ENCODE peak calls at places on chromosomes 5 and 9, in five cellular contexts. One of them, this sample, is unnamed.

GRCh38 chr9:122122903-122123632 is 30.0 kb upstream of the TTLL11 start:
- DNase-seq in breast epithelium: no peak
- DNase-seq in brain pericyte: no peak
- DNase-seq in T-cell: peak; percentile 63
- DNase-seq in HS-5: no peak
- DNase-seq in this sample: no peak

GRCh38 chr5:125338804-125339203 is 592.4 kb upstream of the ZNF608 start:
- DNase-seq in breast epithelium: no peak
- DNase-seq in brain pericyte: no peak
- DNase-seq in T-cell: no peak
- DNase-seq in HS-5: no peak
- DNase-seq in this sample: no peak

GRCh38 chr5:179553875-179554274 is 3.5 kb downstream of the RUFY1 start:
- DNase-seq in brain pericyte: no peak
- DNase-seq in breast epithelium: peak; percentile 46
- DNase-seq in T-cell: no peak
- DNase-seq in HS-5: no peak
- DNase-seq in this sample: no peak

GRCh38 chr9:122777935-122778671 is 10.6 kb upstream of the OR5C1 start:
- DNase-seq in brain pericyte: no peak
- DNase-seq in HS-5: peak; percentile 64
- DNase-seq in T-cell: no peak
- DNase-seq in breast epithelium: no peak
- DNase-seq in this sample: peak; percentile 17

GRCh38 chr5:61599370-61600140 is 267.5 kb downstream of the ZSWIM6 start:
- DNase-seq in brain pericyte: peak; percentile 32
- DNase-seq in HS-5: no peak
- DNase-seq in T-cell: no peak
- DNase-seq in breast epithelium: peak; percentile 24
- DNase-seq in this sample: no peak

GRCh38 chr5:67287795-67288194 is 91.2 kb upstream of the CD180 start:
- DNase-seq in brain pericyte: no peak
- DNase-seq in HS-5: peak; percentile 29
- DNase-seq in T-cell: no peak
- DNase-seq in breast epithelium: no peak
- DNase-seq in this sample: no peak

GRCh38 chr9:28662675-28663074 is 1089.4 kb upstream of the C9orf72 start:
- DNase-seq in T-cell: no peak
- DNase-seq in breast epithelium: no peak
- DNase-seq in brain pericyte: no peak
- DNase-seq in HS-5: no peak
- DNase-seq in this sample: no peak

GRCh38 chr5:2038337-2039179 is 155.8 kb upstream of the IRX4 start:
- DNase-seq in breast epithelium: peak; percentile 38
- DNase-seq in brain pericyte: no peak
- DNase-seq in HS-5: no peak
- DNase-seq in T-cell: peak; percentile 20
- DNase-seq in this sample: no peak

GRCh38 chr9:70415041-70415440 is 584 bp upstream of the KLF9 start:
- DNase-seq in brain pericyte: no peak
- DNase-seq in HS-5: no peak
- DNase-seq in T-cell: no peak
- DNase-seq in breast epithelium: no peak
- DNase-seq in this sample: no peak

GRCh38 chr9:87569008-87569908 is 71.6 kb downstream of the DAPK1 start:
- DNase-seq in brain pericyte: no peak
- DNase-seq in HS-5: no peak
- DNase-seq in breast epithelium: no peak
- DNase-seq in T-cell: no peak
- DNase-seq in this sample: no peak

GRCh38 chr5:39943811-39944210 is 519.0 kb upstream of the DAB2 start:
- DNase-seq in brain pericyte: no peak
- DNase-seq in HS-5: no peak
- DNase-seq in breast epithelium: no peak
- DNase-seq in T-cell: no peak
- DNase-seq in this sample: no peak

GRCh38 chr9:113742878-113743277 is 133.2 kb upstream of the ZNF618 start:
- DNase-seq in HS-5: no peak
- DNase-seq in breast epithelium: no peak
- DNase-seq in brain pericyte: no peak
- DNase-seq in T-cell: no peak
- DNase-seq in this sample: no peak

GRCh38 chr9:113173341-113173740 is 22.5 kb downstream of the SLC31A2 start:
- DNase-seq in breast epithelium: no peak
- DNase-seq in T-cell: no peak
- DNase-seq in HS-5: no peak
- DNase-seq in brain pericyte: no peak
- DNase-seq in this sample: no peak

GRCh38 chr5:16894236-16895057 is 41.6 kb downstream of the MYO10 start:
- DNase-seq in breast epithelium: peak; percentile 25
- DNase-seq in T-cell: no peak
- DNase-seq in HS-5: no peak
- DNase-seq in brain pericyte: no peak
- DNase-seq in this sample: no peak

GRCh38 chr5:81834021-81834660 is 83.2 kb upstream of the SSBP2 start:
- DNase-seq in HS-5: no peak
- DNase-seq in T-cell: no peak
- DNase-seq in breast epithelium: no peak
- DNase-seq in brain pericyte: no peak
- DNase-seq in this sample: no peak

GRCh38 chr5:98638701-98639100 is 134.8 kb upstream of the RGMB start:
- DNase-seq in breast epithelium: no peak
- DNase-seq in HS-5: no peak
- DNase-seq in T-cell: no peak
- DNase-seq in brain pericyte: no peak
- DNase-seq in this sample: no peak

GRCh38 chr5:127400524-127400923 is 109.9 kb downstream of the MEGF10 start:
- DNase-seq in HS-5: no peak
- DNase-seq in T-cell: no peak
- DNase-seq in brain pericyte: no peak
- DNase-seq in breast epithelium: no peak
- DNase-seq in this sample: no peak

This sample was measured in HS-27A.